ENCODE peak calls at places on chromosome 19, in ten cellular contexts. O is nephron progenitor cell, W is fibroblast of lung, N is neural crest cell, Q is progenitor cell of endocrine pancreas, Z is HepG2, D is AG04449, M is cardiac fibroblast, I is GM10248, B is PC-9. T is an unnamed sample.

GRCh38 chr19:17405250-17406038 is at the start of gene BST2:
- DNase-seq in M (peak; percentile 65), D (no peak), O (no peak), B (peak; percentile 25), I (peak; percentile 93), W (no peak), N (no peak), Q (no peak), Z (peak; percentile 93), T (no peak)

GRCh38 chr19:29753190-29753933 is 38.3 kb upstream of the C19orf12 start:
- DNase-seq in M (no peak), O (no peak), Z (no peak), N (no peak), W (no peak), I (no peak), Q (no peak), D (no peak), B (no peak), T (no peak)

GRCh38 chr19:19568802-19569756 is 31.0 kb downstream of the CILP2 start:
- DNase-seq in I (no peak), O (no peak), M (peak; percentile 63), W (no peak), N (no peak), Z (no peak), Q (no peak), B (peak; percentile 64), D (no peak), T (no peak)

GRCh38 chr19:16016226-16017137 is 59.8 kb upstream of the TPM4 start:
- DNase-seq in M (no peak), I (no peak), W (no peak), D (no peak), Z (no peak), B (no peak), Q (no peak), N (no peak), O (no peak), T (no peak)

GRCh38 chr19:20238025-20238623 is 71.1 kb downstream of the ZNF486 start:
- DNase-seq in Z (no peak), I (peak; percentile 64), M (peak; percentile 94), Q (peak; percentile 76), B (peak; percentile 86), W (peak; percentile 90), N (peak; percentile 73), D (peak; percentile 31), O (peak; percentile 78), T (peak; percentile 87)

GRCh38 chr19:49567722-49568454 is 12.5 kb downstream of the NOSIP start:
- DNase-seq in N (no peak), D (no peak), I (no peak), M (no peak), O (no peak), Z (no peak), B (no peak), Q (no peak), W (peak; percentile 57), T (no peak)

GRCh38 chr19:47719047-47719885 is 6.0 kb downstream of the EHD2 start:
- DNase-seq in D (peak; percentile 98), I (no peak), O (peak; percentile 45), M (peak; percentile 97), Q (no peak), Z (peak; percentile 44), N (no peak), W (peak; percentile 99), B (no peak), T (no peak)

GRCh38 chr19:29563688-29564087 is 37.9 kb downstream of the VSTM2B start:
- DNase-seq in W (no peak), O (no peak), I (no peak), Q (no peak), N (no peak), M (no peak), D (no peak), Z (no peak), B (no peak), T (no peak)

GRCh38 chr19:19463348-19464117 is 51.8 kb downstream of the TSSK6 start:
- DNase-seq in M (peak; percentile 82), B (no peak), O (no peak), W (peak; percentile 82), D (no peak), N (no peak), I (no peak), Z (no peak), Q (no peak), T (no peak)

DNA sequence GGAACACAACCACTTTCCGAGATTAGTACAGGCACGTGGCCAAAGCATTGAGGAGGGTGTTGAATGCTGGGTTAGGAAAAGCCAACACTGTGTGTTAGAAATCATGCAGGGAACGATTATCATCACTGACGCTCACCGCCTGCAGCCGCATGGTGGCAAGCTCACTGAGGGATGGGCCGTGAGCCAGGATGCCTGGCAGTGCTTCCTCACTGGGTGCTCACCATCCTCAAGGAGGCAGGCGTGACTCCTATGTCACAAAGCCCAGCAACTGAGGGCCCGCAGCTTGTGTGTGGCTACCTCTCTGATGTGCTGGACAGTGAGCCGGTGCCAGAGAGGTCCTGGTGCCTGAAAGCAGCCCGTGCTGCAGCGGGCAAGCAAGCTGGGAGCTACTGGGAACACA is 30.4 kb upstream of the TIMM44 start:
- DNase-seq in W (no peak), Z (no peak), I (no peak), B (no peak), Q (no peak), N (no peak), M (no peak), O (no peak), D (no peak), T (no peak)
- TF ChIP-seq CTCF in W (no peak), Z (no peak), I (no peak), B (no peak), Q (no peak), N (no peak), M (no peak), O (no peak), D (no peak), T (no peak)

DNA sequence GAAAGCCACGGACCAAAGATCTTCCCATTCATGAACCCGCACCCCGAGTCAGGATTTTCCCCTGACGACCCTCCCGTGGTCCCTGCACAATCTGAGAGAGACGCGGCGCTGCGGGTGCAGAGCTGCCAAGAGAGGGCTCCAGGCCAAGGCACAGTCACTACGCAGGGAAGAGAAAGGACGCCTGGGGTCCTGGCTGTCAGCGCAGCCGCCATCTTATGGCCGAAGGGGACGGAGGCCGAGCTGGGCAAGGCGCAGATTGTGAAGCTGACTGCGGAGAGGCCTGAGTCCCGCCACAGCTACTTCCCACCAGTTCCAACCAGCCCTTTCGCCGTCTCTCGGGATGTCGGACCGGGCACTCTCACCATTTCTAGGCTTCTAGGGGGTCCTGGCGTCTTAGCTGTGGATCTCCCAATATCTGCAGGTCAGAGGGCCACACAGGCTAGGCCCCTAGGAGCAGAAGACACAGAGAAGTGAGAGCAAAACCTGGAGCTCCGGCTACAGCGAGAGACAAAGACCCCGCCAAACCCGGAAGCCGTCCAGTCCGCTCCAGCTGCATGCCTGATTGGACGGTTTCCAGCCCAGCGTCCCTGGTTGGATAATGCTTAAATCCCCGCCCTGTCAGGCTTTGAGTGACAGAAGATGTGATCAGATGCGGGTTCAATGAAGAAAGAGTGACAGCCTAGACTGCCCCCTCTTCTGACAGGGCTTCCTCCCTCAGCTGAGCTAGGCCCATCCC is at the start of gene ZNF100:
- DNase-seq in D (peak; percentile 53), I (peak; percentile 76), B (peak; percentile 86), M (peak; percentile 94), Q (peak; percentile 68), Z (peak; percentile 94), N (peak; percentile 74), W (peak; percentile 92), O (peak; percentile 77), T (peak; percentile 88)
- TF ChIP-seq CTCF in D (no peak), I (peak; percentile 9), B (no peak), M (no peak), Q (no peak), Z (peak; percentile 23), N (no peak), W (no peak), O (no peak), T (no peak)

GRCh38 chr19:13039211-13039789 is 44.0 kb downstream of the NFIX start:
- DNase-seq in O (no peak), N (no peak), M (no peak), B (no peak), Z (no peak), Q (no peak), W (no peak), I (no peak), D (no peak), T (no peak)

GRCh38 chr19:13037161-13037560 is 41.9 kb downstream of the NFIX start:
- DNase-seq in Z (no peak), W (peak; percentile 75), M (peak; percentile 95), D (peak; percentile 38), I (no peak), Q (no peak), O (no peak), B (peak; percentile 64), N (no peak), T (no peak)

GRCh38 chr19:13040232-13040915 is 45.1 kb downstream of the NFIX start:
- DNase-seq in W (no peak), M (no peak), N (no peak), D (no peak), B (no peak), I (no peak), Q (no peak), Z (no peak), O (no peak), T (no peak)

GRCh38 chr19:13037718-13038117 is 42.4 kb downstream of the NFIX start:
- DNase-seq in Q (no peak), M (no peak), W (no peak), Z (no peak), I (no peak), O (no peak), D (no peak), B (no peak), N (no peak), T (no peak)

DNA sequence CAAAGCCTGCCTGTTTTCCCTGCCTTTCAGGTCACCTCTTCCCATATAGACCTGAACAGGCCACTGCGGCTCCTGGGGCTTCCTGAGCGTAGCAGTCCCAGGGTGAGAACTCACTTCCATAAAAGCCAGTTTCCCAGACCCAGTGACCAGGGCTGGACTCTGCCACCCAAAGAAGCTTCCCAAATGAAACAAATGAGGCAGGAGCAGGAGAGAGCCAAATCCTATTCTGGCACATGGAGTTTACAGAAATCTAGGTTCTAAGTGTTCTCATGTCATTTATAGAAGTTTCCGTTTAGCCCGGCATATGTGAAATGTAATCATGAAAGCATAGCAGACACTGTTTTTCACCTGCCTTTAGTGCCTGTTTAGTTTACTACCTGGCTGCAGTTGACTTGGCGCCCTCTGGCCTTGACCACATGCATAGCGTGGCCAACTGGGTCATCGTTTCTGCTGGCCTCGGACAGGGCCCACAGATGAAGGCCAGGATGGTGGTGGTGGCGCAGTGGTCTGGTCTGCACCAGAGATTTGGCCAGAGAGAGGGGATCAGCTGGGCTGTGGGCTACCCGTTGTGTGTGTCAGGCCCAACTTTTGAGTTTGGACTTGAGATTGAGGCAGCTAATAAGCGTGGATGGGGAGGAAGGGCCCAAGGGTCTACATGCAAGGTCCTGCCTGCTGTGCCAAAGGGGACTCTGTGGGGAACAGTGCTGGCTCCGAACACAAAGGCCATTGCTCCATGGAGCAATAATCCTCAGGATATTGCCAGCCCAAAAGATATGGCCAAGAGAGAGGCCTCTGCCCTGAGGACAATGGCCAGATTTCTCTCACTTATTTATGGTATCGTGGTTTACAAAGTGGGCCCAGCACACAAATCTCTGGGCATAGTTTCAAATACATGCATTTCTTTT is 43.3 kb downstream of the NFIX start:
- DNase-seq in M (no peak), N (no peak), I (no peak), W (no peak), Z (no peak), B (no peak), O (no peak), Q (no peak), D (no peak), T (no peak)
- TF ChIP-seq CTCF in M (no peak), N (no peak), I (peak; percentile 5), W (no peak), Z (peak; percentile 45), B (no peak), O (no peak), Q (no peak), D (no peak), T (no peak)

GRCh38 chr19:2663920-2664571 is 38.4 kb downstream of the GNG7 start:
- DNase-seq in W (no peak), Q (no peak), N (peak; percentile 14), D (no peak), B (no peak), O (no peak), I (peak; percentile 74), M (no peak), Z (no peak), T (no peak)
- TF ChIP-seq CTCF in W (no peak), Q (no peak), N (no peak), D (no peak), B (no peak), O (no peak), I (peak; percentile 27), M (no peak), Z (peak; percentile 51), T (no peak)